ENCODE peak calls at places on chromosome 21, in six cellular contexts. One of them, this sample, is unnamed.

GRCh38 chr21:17050156-17050555 is 462.7 kb upstream of the CXADR start:
- DNase-seq in 8988T: no peak
- DNase-seq in stimulated activated CD4-positive, alpha-beta T cell treated with anti-CD3 and anti-CD28 coated beads, Interleukin-4, amount 100 ng/mL, for 4 hours: no peak
- DNase-seq in RWPE1: no peak
- DNase-seq in NCI-H2107: no peak
- DNase-seq in neural progenitor cell: no peak
- DNase-seq in this sample: no peak

GRCh38 chr21:43923391-43923790 is 58.4 kb downstream of the AGPAT3 start:
- DNase-seq in 8988T: no peak
- DNase-seq in stimulated activated CD4-positive, alpha-beta T cell treated with anti-CD3 and anti-CD28 coated beads, Interleukin-4, amount 100 ng/mL, for 4 hours: no peak
- DNase-seq in RWPE1: no peak
- DNase-seq in NCI-H2107: no peak
- DNase-seq in neural progenitor cell: no peak
- DNase-seq in this sample: no peak

GRCh38 chr21:46599251-46599572 is 5.7 kb downstream of the S100B start:
- DNase-seq in 8988T: no peak
- DNase-seq in stimulated activated CD4-positive, alpha-beta T cell treated with anti-CD3 and anti-CD28 coated beads, Interleukin-4, amount 100 ng/mL, for 4 hours: no peak
- DNase-seq in RWPE1: no peak
- DNase-seq in NCI-H2107: no peak
- DNase-seq in neural progenitor cell: peak; percentile 66
- DNase-seq in this sample: no peak

GRCh38 chr21:40160911-40161310 is 293.7 kb downstream of the PCP4 start:
- DNase-seq in 8988T: no peak
- DNase-seq in stimulated activated CD4-positive, alpha-beta T cell treated with anti-CD3 and anti-CD28 coated beads, Interleukin-4, amount 100 ng/mL, for 4 hours: no peak
- DNase-seq in RWPE1: no peak
- DNase-seq in NCI-H2107: no peak
- DNase-seq in neural progenitor cell: peak; percentile 28
- DNase-seq in this sample: no peak

GRCh38 chr21:34074283-34075098 is 1.1 kb downstream of the MRPS6 start:
- DNase-seq in 8988T: no peak
- DNase-seq in stimulated activated CD4-positive, alpha-beta T cell treated with anti-CD3 and anti-CD28 coated beads, Interleukin-4, amount 100 ng/mL, for 4 hours: no peak
- DNase-seq in RWPE1: peak; percentile 17
- DNase-seq in NCI-H2107: no peak
- DNase-seq in neural progenitor cell: peak; percentile 74
- DNase-seq in this sample: no peak

GRCh38 chr21:43930074-43930847 is 65.2 kb downstream of the AGPAT3 start:
- DNase-seq in 8988T: no peak
- DNase-seq in stimulated activated CD4-positive, alpha-beta T cell treated with anti-CD3 and anti-CD28 coated beads, Interleukin-4, amount 100 ng/mL, for 4 hours: no peak
- DNase-seq in RWPE1: no peak
- DNase-seq in NCI-H2107: no peak
- DNase-seq in neural progenitor cell: no peak
- DNase-seq in this sample: no peak

GRCh38 chr21:41289431-41289830 is 27.2 kb upstream of the FAM3B start:
- DNase-seq in 8988T: no peak
- DNase-seq in stimulated activated CD4-positive, alpha-beta T cell treated with anti-CD3 and anti-CD28 coated beads, Interleukin-4, amount 100 ng/mL, for 4 hours: no peak
- DNase-seq in RWPE1: no peak
- DNase-seq in NCI-H2107: no peak
- DNase-seq in neural progenitor cell: peak; percentile 59
- DNase-seq in this sample: no peak

GRCh38 chr21:39451332-39452206 is at the start of gene SH3BGR:
- DNase-seq in 8988T: no peak
- DNase-seq in stimulated activated CD4-positive, alpha-beta T cell treated with anti-CD3 and anti-CD28 coated beads, Interleukin-4, amount 100 ng/mL, for 4 hours: no peak
- DNase-seq in RWPE1: peak; percentile 13
- DNase-seq in NCI-H2107: no peak
- DNase-seq in neural progenitor cell: peak; percentile 74
- DNase-seq in this sample: no peak

GRCh38 chr21:42781981-42782722 is 97.2 kb downstream of the WDR4 start:
- DNase-seq in 8988T: no peak
- DNase-seq in stimulated activated CD4-positive, alpha-beta T cell treated with anti-CD3 and anti-CD28 coated beads, Interleukin-4, amount 100 ng/mL, for 4 hours: no peak
- DNase-seq in RWPE1: no peak
- DNase-seq in NCI-H2107: no peak
- DNase-seq in neural progenitor cell: no peak
- DNase-seq in this sample: no peak

GRCh38 chr21:31117046-31117916 is 79.0 kb upstream of the KRTAP19-8 start:
- DNase-seq in 8988T: peak; percentile 21
- DNase-seq in stimulated activated CD4-positive, alpha-beta T cell treated with anti-CD3 and anti-CD28 coated beads, Interleukin-4, amount 100 ng/mL, for 4 hours: no peak
- DNase-seq in RWPE1: peak; percentile 80
- DNase-seq in NCI-H2107: no peak
- DNase-seq in neural progenitor cell: no peak
- DNase-seq in this sample: no peak

GRCh38 chr21:27734146-27734545 is 767.3 kb upstream of the ADAMTS5 start:
- DNase-seq in 8988T: no peak
- DNase-seq in stimulated activated CD4-positive, alpha-beta T cell treated with anti-CD3 and anti-CD28 coated beads, Interleukin-4, amount 100 ng/mL, for 4 hours: no peak
- DNase-seq in RWPE1: no peak
- DNase-seq in NCI-H2107: no peak
- DNase-seq in neural progenitor cell: no peak
- DNase-seq in this sample: no peak

GRCh38 chr21:36385909-36386642 is 884 bp downstream of the CHAF1B start:
- DNase-seq in 8988T: no peak
- DNase-seq in stimulated activated CD4-positive, alpha-beta T cell treated with anti-CD3 and anti-CD28 coated beads, Interleukin-4, amount 100 ng/mL, for 4 hours: no peak
- DNase-seq in RWPE1: no peak
- DNase-seq in NCI-H2107: no peak
- DNase-seq in neural progenitor cell: peak; percentile 11
- DNase-seq in this sample: no peak

GRCh38 chr21:15121655-15122120 is 56.9 kb upstream of the NRIP1 start:
- DNase-seq in 8988T: no peak
- DNase-seq in stimulated activated CD4-positive, alpha-beta T cell treated with anti-CD3 and anti-CD28 coated beads, Interleukin-4, amount 100 ng/mL, for 4 hours: no peak
- DNase-seq in RWPE1: no peak
- DNase-seq in NCI-H2107: no peak
- DNase-seq in neural progenitor cell: no peak
- DNase-seq in this sample: no peak

GRCh38 chr21:42677339-42678117 is 24.1 kb downstream of the PDE9A start:
- DNase-seq in 8988T: no peak
- DNase-seq in stimulated activated CD4-positive, alpha-beta T cell treated with anti-CD3 and anti-CD28 coated beads, Interleukin-4, amount 100 ng/mL, for 4 hours: no peak
- DNase-seq in RWPE1: no peak
- DNase-seq in NCI-H2107: no peak
- DNase-seq in neural progenitor cell: no peak
- DNase-seq in this sample: no peak

GRCh38 chr21:38477241-38477640 is 21.0 kb downstream of the ERG start:
- DNase-seq in 8988T: no peak
- DNase-seq in stimulated activated CD4-positive, alpha-beta T cell treated with anti-CD3 and anti-CD28 coated beads, Interleukin-4, amount 100 ng/mL, for 4 hours: no peak
- DNase-seq in RWPE1: no peak
- DNase-seq in NCI-H2107: no peak
- DNase-seq in neural progenitor cell: no peak
- DNase-seq in this sample: no peak

GRCh38 chr21:31136891-31137290 is 98.6 kb upstream of the KRTAP19-8 start:
- DNase-seq in 8988T: no peak
- DNase-seq in stimulated activated CD4-positive, alpha-beta T cell treated with anti-CD3 and anti-CD28 coated beads, Interleukin-4, amount 100 ng/mL, for 4 hours: no peak
- DNase-seq in RWPE1: no peak
- DNase-seq in NCI-H2107: no peak
- DNase-seq in neural progenitor cell: no peak
- DNase-seq in this sample: no peak

GRCh38 chr21:45719177-45719802 is 75.8 kb downstream of the PCBP3 start:
- DNase-seq in 8988T: no peak
- DNase-seq in stimulated activated CD4-positive, alpha-beta T cell treated with anti-CD3 and anti-CD28 coated beads, Interleukin-4, amount 100 ng/mL, for 4 hours: no peak
- DNase-seq in RWPE1: no peak
- DNase-seq in NCI-H2107: no peak
- DNase-seq in neural progenitor cell: no peak
- DNase-seq in this sample: no peak

GRCh38 chr21:43884012-43884860 is 19.2 kb downstream of the AGPAT3 start:
- DNase-seq in 8988T: no peak
- DNase-seq in stimulated activated CD4-positive, alpha-beta T cell treated with anti-CD3 and anti-CD28 coated beads, Interleukin-4, amount 100 ng/mL, for 4 hours: no peak
- DNase-seq in RWPE1: peak; percentile 40
- DNase-seq in NCI-H2107: no peak
- DNase-seq in neural progenitor cell: peak; percentile 65
- DNase-seq in this sample: no peak

GRCh38 chr21:43653626-43654025 is 5.7 kb downstream of the HSF2BP start:
- DNase-seq in 8988T: no peak
- DNase-seq in stimulated activated CD4-positive, alpha-beta T cell treated with anti-CD3 and anti-CD28 coated beads, Interleukin-4, amount 100 ng/mL, for 4 hours: no peak
- DNase-seq in RWPE1: no peak
- DNase-seq in NCI-H2107: no peak
- DNase-seq in neural progenitor cell: no peak
- DNase-seq in this sample: no peak

GRCh38 chr21:27108228-27108627 is 141.3 kb upstream of the ADAMTS5 start:
- DNase-seq in 8988T: no peak
- DNase-seq in stimulated activated CD4-positive, alpha-beta T cell treated with anti-CD3 and anti-CD28 coated beads, Interleukin-4, amount 100 ng/mL, for 4 hours: no peak
- DNase-seq in RWPE1: no peak
- DNase-seq in NCI-H2107: no peak
- DNase-seq in neural progenitor cell: no peak
- DNase-seq in this sample: no peak

GRCh38 chr21:25402134-25402957 is 204.9 kb downstream of the MRPL39 start:
- DNase-seq in 8988T: no peak
- DNase-seq in stimulated activated CD4-positive, alpha-beta T cell treated with anti-CD3 and anti-CD28 coated beads, Interleukin-4, amount 100 ng/mL, for 4 hours: no peak
- DNase-seq in RWPE1: no peak
- DNase-seq in NCI-H2107: no peak
- DNase-seq in neural progenitor cell: no peak
- DNase-seq in this sample: no peak

GRCh38 chr21:15138475-15138874 is 73.7 kb upstream of the NRIP1 start:
- DNase-seq in 8988T: no peak
- DNase-seq in stimulated activated CD4-positive, alpha-beta T cell treated with anti-CD3 and anti-CD28 coated beads, Interleukin-4, amount 100 ng/mL, for 4 hours: no peak
- DNase-seq in RWPE1: no peak
- DNase-seq in NCI-H2107: no peak
- DNase-seq in neural progenitor cell: peak; percentile 6
- DNase-seq in this sample: no peak

GRCh38 chr21:36783612-36784383 is 84.9 kb downstream of the SIM2 start:
- DNase-seq in 8988T: no peak
- DNase-seq in stimulated activated CD4-positive, alpha-beta T cell treated with anti-CD3 and anti-CD28 coated beads, Interleukin-4, amount 100 ng/mL, for 4 hours: no peak
- DNase-seq in RWPE1: peak; percentile 85
- DNase-seq in NCI-H2107: no peak
- DNase-seq in neural progenitor cell: no peak
- DNase-seq in this sample: no peak

GRCh38 chr21:35203093-35204021 is 154.3 kb upstream of the RUNX1 start:
- DNase-seq in 8988T: no peak
- DNase-seq in stimulated activated CD4-positive, alpha-beta T cell treated with anti-CD3 and anti-CD28 coated beads, Interleukin-4, amount 100 ng/mL, for 4 hours: no peak
- DNase-seq in RWPE1: no peak
- DNase-seq in NCI-H2107: no peak
- DNase-seq in neural progenitor cell: no peak
- DNase-seq in this sample: no peak

GRCh38 chr21:24290151-24290833 is 1317.0 kb downstream of the MRPL39 start:
- DNase-seq in 8988T: no peak
- DNase-seq in stimulated activated CD4-positive, alpha-beta T cell treated with anti-CD3 and anti-CD28 coated beads, Interleukin-4, amount 100 ng/mL, for 4 hours: no peak
- DNase-seq in RWPE1: no peak
- DNase-seq in NCI-H2107: no peak
- DNase-seq in neural progenitor cell: no peak
- DNase-seq in this sample: peak; percentile 59

GRCh38 chr21:36478207-36478701 is 1.7 kb downstream of the CLDN14 start:
- DNase-seq in 8988T: no peak
- DNase-seq in stimulated activated CD4-positive, alpha-beta T cell treated with anti-CD3 and anti-CD28 coated beads, Interleukin-4, amount 100 ng/mL, for 4 hours: no peak
- DNase-seq in RWPE1: peak; percentile 82
- DNase-seq in NCI-H2107: no peak
- DNase-seq in neural progenitor cell: no peak
- DNase-seq in this sample: no peak

GRCh38 chr21:16541366-16541765 is 811.6 kb downstream of the USP25 start:
- DNase-seq in 8988T: no peak
- DNase-seq in stimulated activated CD4-positive, alpha-beta T cell treated with anti-CD3 and anti-CD28 coated beads, Interleukin-4, amount 100 ng/mL, for 4 hours: no peak
- DNase-seq in RWPE1: no peak
- DNase-seq in NCI-H2107: no peak
- DNase-seq in neural progenitor cell: no peak
- DNase-seq in this sample: no peak

GRCh38 chr21:18253252-18253651 is 8.6 kb downstream of the CHODL start:
- DNase-seq in 8988T: no peak
- DNase-seq in stimulated activated CD4-positive, alpha-beta T cell treated with anti-CD3 and anti-CD28 coated beads, Interleukin-4, amount 100 ng/mL, for 4 hours: no peak
- DNase-seq in RWPE1: no peak
- DNase-seq in NCI-H2107: no peak
- DNase-seq in neural progenitor cell: no peak
- DNase-seq in this sample: no peak

This sample was measured in NCI-H2081 treated with DMSO at 0.1 percent for 48 hours.